ENCODE peak calls at places on chromosomes 12 and 14, in six cellular contexts. D is esophagus squamous epithelium, H is OCI-LY7, E is right lobe of liver, S is M059J, T is NCI-H774. O is an unnamed sample.

GRCh38 chr12:59904874-59905521 is 309.2 kb downstream of the SLC16A7 start:
- DNase-seq in S (peak), H (no peak), E (no peak), T (no peak), D (no peak), O (peak)

GRCh38 chr12:11746024-11746771 is 96.7 kb downstream of the ETV6 start:
- DNase-seq in D (no peak), S (peak), E (no peak), T (no peak), H (peak), O (peak)

GRCh38 chr12:63922446-63922845 is 77.9 kb downstream of the SRGAP1 start:
- DNase-seq in E (no peak), S (no peak), H (no peak), T (no peak), D (no peak), O (peak)

GRCh38 chr12:122785503-122785902 is 11.1 kb downstream of the CCDC62 start:
- DNase-seq in D (no peak), E (no peak), S (no peak), T (no peak), H (no peak), O (no peak)

GRCh38 chr12:6539276-6540134 is 5.2 kb downstream of the GAPDH start:
- DNase-seq in S (peak), D (no peak), H (peak), E (no peak), T (no peak), O (no peak)

GRCh38 chr12:46553911-46554310 is 181.3 kb upstream of the SLC38A2 start:
- DNase-seq in E (no peak), S (peak), T (no peak), D (no peak), H (no peak), O (no peak)

GRCh38 chr12:88299567-88300101 is 157.5 kb downstream of the TMTC3 start:
- DNase-seq in S (peak), D (no peak), E (no peak), H (no peak), T (no peak), O (peak)

GRCh38 chr12:131101703-131102492 is 148.2 kb downstream of the ADGRD1 start:
- DNase-seq in D (no peak), E (no peak), T (no peak), S (no peak), H (peak), O (no peak)

GRCh38 chr14:69901113-69901951 is 22.1 kb downstream of the SMOC1 start:
- DNase-seq in D (no peak), H (no peak), T (no peak), E (no peak), S (no peak), O (peak)

GRCh38 chr12:27703720-27704452 is 6.7 kb upstream of the MRPS35 start:
- DNase-seq in T (peak), S (peak), E (no peak), D (no peak), H (peak), O (peak)

GRCh38 chr14:92560106-92560865 is 46.7 kb downstream of the RIN3 start:
- DNase-seq in T (no peak), E (no peak), S (no peak), H (no peak), D (no peak), O (no peak)

GRCh38 chr12:64782181-64782580 is 23.0 kb upstream of the GNS start:
- DNase-seq in T (no peak), D (no peak), E (no peak), H (no peak), S (no peak), O (no peak)

GRCh38 chr12:48349471-48349870 is 1.2 kb downstream of the ZNF641 start:
- DNase-seq in S (no peak), H (peak), T (no peak), E (no peak), D (no peak), O (peak)

GRCh38 chr14:34035177-34035933 is 84.5 kb upstream of the EGLN3 start:
- DNase-seq in S (peak), T (no peak), E (no peak), H (no peak), D (no peak), O (no peak)

GRCh38 chr14:101791919-101792572 is 30.5 kb downstream of the PPP2R5C start:
- DNase-seq in E (no peak), D (no peak), T (peak), H (peak), S (peak), O (peak)

GRCh38 chr12:32226768-32227167 is 120.1 kb downstream of the BICD1 start:
- DNase-seq in E (no peak), D (no peak), S (no peak), H (no peak), T (no peak), O (no peak)

GRCh38 chr14:74459289-74459946 is 33.4 kb upstream of the SYNDIG1L start:
- DNase-seq in H (peak), T (no peak), E (no peak), D (no peak), S (peak), O (peak)

GRCh38 chr12:57965766-57966165 is 24.4 kb downstream of the ATP23 start:
- DNase-seq in D (no peak), S (peak), T (no peak), H (no peak), E (no peak), O (no peak)

GRCh38 chr14:45400509-45400908 is 147.5 kb upstream of the MIS18BP1 start:
- DNase-seq in T (no peak), E (no peak), D (no peak), S (no peak), H (no peak), O (no peak)

GRCh38 chr12:47992776-47993175 is 11.5 kb downstream of the COL2A1 start:
- DNase-seq in S (no peak), D (no peak), E (no peak), H (no peak), T (no peak), O (no peak)

GRCh38 chr14:85085981-85086380 is 444.0 kb upstream of the FLRT2 start:
- DNase-seq in H (no peak), S (no peak), T (no peak), D (no peak), E (no peak), O (no peak)

GRCh38 chr14:104739546-104740516 is 13.1 kb upstream of the SIVA1 start:
- DNase-seq in H (no peak), S (no peak), T (no peak), E (no peak), D (no peak), O (no peak)

GRCh38 chr12:8742501-8742900 is 44.7 kb downstream of the RIMKLB start:
- DNase-seq in H (no peak), D (no peak), E (no peak), S (peak), T (no peak), O (peak)

GRCh38 chr14:77556946-77557345 is 58.3 kb upstream of the ISM2 start:
- DNase-seq in E (no peak), H (no peak), D (no peak), T (no peak), S (no peak), O (no peak)

GRCh38 chr12:3968523-3968922 is 95.3 kb upstream of the PARP11 start:
- DNase-seq in D (no peak), S (no peak), E (no peak), H (no peak), T (no peak), O (no peak)

GRCh38 chr12:120928864-120929652 is 24.9 kb upstream of the SPPL3 start:
- DNase-seq in T (peak), S (no peak), E (no peak), H (no peak), D (no peak), O (no peak)

GRCh38 chr12:111298583-111299436 is 70.1 kb downstream of the PHETA1 start:
- DNase-seq in D (no peak), E (no peak), T (peak), H (peak), S (peak), O (peak)

GRCh38 chr14:33364536-33364935 is 425.9 kb downstream of the NPAS3 start:
- DNase-seq in S (no peak), D (no peak), E (no peak), T (no peak), H (no peak), O (peak)

GRCh38 chr14:76699901-76700590 is 61.2 kb upstream of the VASH1 start:
- DNase-seq in D (no peak), S (no peak), H (no peak), E (no peak), T (no peak), O (peak)

GRCh38 chr12:114733919-114734318 is 49.9 kb upstream of the TBX3 start:
- DNase-seq in H (no peak), S (no peak), T (no peak), D (no peak), E (no peak), O (no peak)

GRCh38 chr14:89794096-89794495 is 160.4 kb downstream of the EFCAB11 start:
- DNase-seq in E (no peak), S (no peak), D (no peak), T (no peak), H (no peak), O (no peak)

GRCh38 chr12:110913119-110914056 is 7.0 kb downstream of the MYL2 start:
- DNase-seq in H (peak), D (no peak), T (no peak), E (no peak), S (no peak), O (no peak)

GRCh38 chr12:15808250-15808971 is 19.2 kb upstream of the EPS8 start:
- DNase-seq in H (no peak), S (peak), T (no peak), D (no peak), E (no peak), O (peak)